ENCODE peak calls at places on chromosomes 2 and 18, in seven cellular contexts. O, I, C, Z, W, B and Y are unnamed samples.

GRCh38 chr2:22991844-22992243 is 393.1 kb upstream of the KLHL29 start:
- DNase-seq in B (no peak), C (no peak), I (no peak), Z (no peak), W (no peak), O (no peak), Y (no peak)

GRCh38 chr2:12636837-12637581 is 79.7 kb upstream of the TRIB2 start:
- DNase-seq in O (no peak), Z (no peak), W (peak), C (no peak), I (no peak), B (no peak), Y (no peak)

GRCh38 chr2:62787381-62787780 is 81.9 kb downstream of the EHBP1 start:
- DNase-seq in W (peak), Z (peak), O (no peak), B (no peak), C (no peak), I (no peak), Y (peak)

GRCh38 chr2:239966848-239967136 is 58.4 kb downstream of the NDUFA10 start:
- DNase-seq in I (no peak), Z (no peak), W (no peak), O (no peak), B (no peak), C (no peak), Y (no peak)

GRCh38 chr2:152611458-152612231 is 105.6 kb downstream of the PRPF40A start:
- DNase-seq in Z (peak), W (peak), B (no peak), I (no peak), C (no peak), O (no peak), Y (no peak)

GRCh38 chr2:219123356-219124143 is 37.1 kb downstream of the NHEJ1 start:
- DNase-seq in Z (no peak), I (no peak), C (no peak), B (no peak), O (no peak), W (no peak), Y (no peak)

GRCh38 chr2:47888581-47889280 is 17.6 kb downstream of the FBXO11 start:
- DNase-seq in I (no peak), Z (no peak), B (no peak), W (peak), O (peak), C (no peak), Y (no peak)

GRCh38 chr2:176581557-176582150 is 312.4 kb downstream of the MTX2 start:
- DNase-seq in Z (no peak), B (no peak), I (no peak), W (no peak), O (no peak), C (no peak), Y (no peak)

GRCh38 chr2:133711226-133711625 is 143.0 kb upstream of the NCKAP5 start:
- DNase-seq in I (no peak), W (no peak), O (no peak), Z (no peak), B (no peak), C (peak), Y (peak)

GRCh38 chr2:241279828-241280227 is 35.6 kb downstream of the HDLBP start:
- DNase-seq in B (no peak), I (no peak), O (no peak), W (no peak), C (no peak), Z (no peak), Y (no peak)

GRCh38 chr2:24021122-24021998 is 11.5 kb downstream of the MFSD2B start:
- DNase-seq in C (no peak), B (no peak), W (no peak), I (no peak), O (no peak), Z (no peak), Y (no peak)

GRCh38 chr18:50055474-50055873 is 139.5 kb downstream of the MYO5B start:
- DNase-seq in Z (no peak), O (no peak), C (no peak), W (no peak), I (no peak), B (no peak), Y (no peak)

GRCh38 chr18:12248926-12249720 is 5.0 kb upstream of the CIDEA start:
- DNase-seq in C (no peak), Z (no peak), O (no peak), W (no peak), I (no peak), B (no peak), Y (no peak)

GRCh38 chr2:69026026-69026425 is 13.0 kb downstream of the ANTXR1 start:
- DNase-seq in B (no peak), Z (no peak), O (no peak), I (no peak), C (no peak), W (peak), Y (no peak)

GRCh38 chr2:130768191-130768855 is 13.0 kb downstream of the AMER3 start:
- DNase-seq in I (no peak), B (no peak), O (no peak), C (no peak), W (no peak), Z (no peak), Y (no peak)

GRCh38 chr2:47007221-47007825 is 91.7 kb upstream of the MCFD2 start:
- DNase-seq in I (no peak), O (no peak), B (no peak), Z (no peak), C (no peak), W (no peak), Y (no peak)

GRCh38 chr2:207693641-207694249 is 17.7 kb upstream of the CCNYL1 start:
- DNase-seq in B (no peak), Z (no peak), I (no peak), O (no peak), W (no peak), C (no peak), Y (no peak)

GRCh38 chr2:178306351-178307073 is 112.2 kb downstream of the OSBPL6 start:
- DNase-seq in W (peak), I (no peak), B (no peak), O (no peak), Z (peak), C (no peak), Y (peak)

GRCh38 chr2:143347303-143347702 is 218.1 kb downstream of the ARHGAP15 start:
- DNase-seq in C (no peak), B (no peak), Z (no peak), I (no peak), O (no peak), W (no peak), Y (no peak)

GRCh38 chr2:48719480-48720177 is 35.9 kb downstream of the LHCGR start:
- DNase-seq in I (no peak), C (no peak), O (no peak), W (no peak), Z (no peak), B (no peak), Y (peak)

GRCh38 chr2:109260886-109261700 is 132.1 kb downstream of the SH3RF3 start:
- DNase-seq in O (no peak), B (peak), Z (no peak), I (no peak), W (peak), C (no peak), Y (no peak)

GRCh38 chr18:14748496-14748895 is 524 bp downstream of the ANKRD30B start:
- DNase-seq in W (no peak), O (no peak), I (no peak), B (no peak), C (no peak), Z (no peak), Y (no peak)

GRCh38 chr2:136305517-136306192 is 187.7 kb upstream of the CXCR4 start:
- DNase-seq in O (peak), B (no peak), Z (no peak), W (no peak), C (no peak), I (peak), Y (no peak)

GRCh38 chr2:54176577-54176976 is 61.2 kb downstream of the ACYP2 start:
- DNase-seq in W (peak), Z (no peak), C (peak), B (peak), O (no peak), I (no peak), Y (no peak)

GRCh38 chr18:48228301-48228715 is 180.9 kb downstream of the ZBTB7C start:
- DNase-seq in O (no peak), I (no peak), W (no peak), Z (no peak), B (no peak), C (no peak), Y (no peak)